ENCODE peak calls at places on chromosomes 6 and 20, in seven cellular contexts. Q is ACHN; V is IMR-90; K is activated CD8-positive, alpha-beta memory T cell treated with anti-CD3 and anti-CD28 coated beads, Interleukin-2, amount 50 U/mL, for 4 hours; N is psoas muscle; O is iris pigment epithelial cell; A is stimulated activated CD4-positive, alpha-beta T cell treated with anti-CD3 and anti-CD28 coated beads, TNF-alpha, amount 100 ng/mL, for 4 hours. Z is an unnamed sample.

GRCh38 chr20:50163570-50164317 is 10.2 kb upstream of the PEDS1 start:
- DNase-seq in Q (peak), V (peak), K (no peak), N (peak), O (no peak), A (no peak), Z (peak)

GRCh38 chr20:32743237-32744112 is at the start of gene COMMD7:
- DNase-seq in Q (peak), V (peak), K (peak), N (peak), O (peak), A (peak), Z (peak)

GRCh38 chr6:156976144-156977088 is 199.2 kb downstream of the ARID1B start:
- DNase-seq in Q (peak), V (no peak), K (no peak), N (no peak), O (no peak), A (no peak), Z (no peak)

GRCh38 chr6:133070410-133071043 is 170.6 kb upstream of the EYA4 start:
- DNase-seq in Q (no peak), V (no peak), K (no peak), N (no peak), O (no peak), A (no peak), Z (no peak)

GRCh38 chr6:135161996-135162395 is 19.1 kb upstream of the MYB start:
- DNase-seq in Q (no peak), V (no peak), K (no peak), N (no peak), O (no peak), A (no peak), Z (no peak)

GRCh38 chr20:43667341-43668132 is 623 bp downstream of the MYBL2 start:
- DNase-seq in Q (no peak), V (no peak), K (no peak), N (no peak), O (no peak), A (no peak), Z (peak)

GRCh38 chr20:49982346-49983122 is at the start of gene SNAI1:
- DNase-seq in Q (peak), V (peak), K (peak), N (peak), O (peak), A (peak), Z (peak)

GRCh38 chr6:111484655-111484974 is 1.6 kb upstream of the REV3L start:
- DNase-seq in Q (peak), V (peak), K (no peak), N (no peak), O (no peak), A (no peak), Z (peak)

GRCh38 chr6:33595001-33595846 is 15.1 kb upstream of the BAK1 start:
- DNase-seq in Q (peak), V (peak), K (no peak), N (no peak), O (no peak), A (no peak), Z (no peak)

Z was measured in mesenchymal stem cell.